ENCODE peak calls at places on chromosomes 6 and 20, in nine cellular contexts. S is stomach, Y is endothelial cell of umbilical vein, M is HepG2, J is HCT116, X is ovary, F is spleen, A is breast epithelium, Z is transverse colon. V is an unnamed sample. For H3K36me3, the result is how much of the 10 kb centered on the place peaks cover.

GRCh38 chr6:43723737-43724295 is 36.2 kb upstream of the MRPS18A start:
- DNase-seq in A (peak), X (peak), Z (peak), S (peak), Y (peak), J (peak), F (peak), M (peak), V (peak)

GRCh38 chr6:141443668-141444067 is 689.1 kb upstream of the GJE1 start:
- DNase-seq in S (no peak), M (no peak), Y (peak), F (no peak), J (no peak), Z (no peak), X (no peak), A (no peak), V (no peak)

GRCh38 chr6:100176321-100176950 is 182.4 kb upstream of the MCHR2 start:
- DNase-seq in X (no peak), Y (peak), J (peak), Z (no peak), A (no peak), M (peak), S (no peak), F (no peak), V (no peak)

GRCh38 chr20:56626367-56627121 is 2.6 kb upstream of the TFAP2C start:
- DNase-seq in S (no peak), J (peak), M (no peak), Z (peak), Y (no peak), X (no peak), F (no peak), A (no peak), V (no peak)

GRCh38 chr6:169667716-169668115 is 34.1 kb downstream of the WDR27 start:
- DNase-seq in S (no peak), X (no peak), F (no peak), J (no peak), Z (no peak), Y (no peak), A (no peak), M (no peak), V (no peak)

GRCh38 chr6:46376562-46376969 is 114.7 kb downstream of the RCAN2 start:
- DNase-seq in F (no peak), S (no peak), Z (no peak), J (no peak), A (no peak), M (no peak), X (no peak), Y (no peak), V (no peak)

GRCh38 chr6:71410681-71411080 is 122.1 kb downstream of the OGFRL1 start:
- DNase-seq in S (no peak), Z (no peak), Y (no peak), F (no peak), X (no peak), A (no peak), M (no peak), J (no peak), V (no peak)

GRCh38 chr20:856361-856775 is 22.9 kb downstream of the FAM110A start:
- DNase-seq in A (peak), X (no peak), J (peak), M (no peak), S (no peak), Y (no peak), F (no peak), Z (no peak), V (no peak)

GRCh38 chr6:156948807-156949206 is 171.6 kb downstream of the ARID1B start:
- DNase-seq in Y (peak), M (no peak), F (no peak), Z (no peak), J (peak), X (no peak), A (no peak), S (no peak), V (no peak)

GRCh38 chr6:31776961-31777666 is at the start of gene VWA7:
- DNase-seq in A (peak), Y (peak), Z (peak), J (peak), F (peak), S (peak), X (peak), M (peak), V (peak)

GRCh38 chr6:3194535-3195376 is 32.7 kb downstream of the TUBB2B start:
- DNase-seq in J (no peak), F (no peak), M (no peak), A (no peak), Z (no peak), X (no peak), S (no peak), Y (peak), V (no peak)

GRCh38 chr6:46733410-46733809 is 1.8 kb downstream of the PLA2G7 start:
- DNase-seq in F (no peak), M (no peak), X (no peak), A (no peak), J (no peak), Z (no peak), Y (no peak), S (no peak), V (no peak)

GRCh38 chr6:159101656-159102055 is 56.9 kb upstream of the TAGAP start:
- DNase-seq in S (no peak), A (no peak), Z (no peak), F (no peak), J (no peak), Y (no peak), X (no peak), M (no peak), V (no peak)

GRCh38 chr20:53677447-53678314 is 84.0 kb upstream of the ZNF217 start:
- DNase-seq in S (peak), A (no peak), Z (peak), X (no peak), M (peak), Y (peak), J (no peak), F (no peak), V (no peak)

GRCh38 chr20:57095426-57095825 is 171.0 kb downstream of the BMP7 start:
- DNase-seq in A (no peak), F (no peak), Y (no peak), M (no peak), Z (no peak), X (no peak), J (no peak), S (no peak), V (no peak)

GRCh38 chr6:48928937-48929336 is 534.1 kb downstream of the MMUT start:
- DNase-seq in J (no peak), X (no peak), F (no peak), S (no peak), Z (no peak), Y (no peak), M (no peak), A (no peak), V (no peak)

GRCh38 chr20:45343867-45344721 is 4.1 kb downstream of the SDC4 start:
- DNase-seq in Y (peak), F (no peak), A (peak), J (peak), X (no peak), S (peak), M (peak), Z (peak), V (peak)

GRCh38 chr6:39961178-39961577 is 26.9 kb upstream of the MOCS1 start:
- DNase-seq in Y (no peak), Z (no peak), S (no peak), A (no peak), M (no peak), X (peak), F (no peak), J (no peak), V (peak)

GRCh38 chr6:108714012-108714773 is 134.0 kb upstream of the ARMC2 start:
- DNase-seq in Y (no peak), F (no peak), Z (no peak), J (no peak), M (no peak), S (no peak), X (no peak), A (no peak), V (no peak)

GRCh38 chr6:7540595-7540994 is 876 bp upstream of the DSP start:
- DNase-seq in Z (no peak), F (no peak), A (peak), X (no peak), Y (no peak), J (no peak), S (peak), M (no peak), V (no peak)

GRCh38 chr20:13017883-13018535 is 9.2 kb downstream of the SPTLC3 start:
- DNase-seq in Y (no peak), F (no peak), Z (no peak), X (no peak), J (no peak), A (no peak), S (no peak), M (no peak), V (no peak)

GRCh38 chr20:32563311-32564272 is 21.5 kb downstream of the NOL4L start:
- DNase-seq in Y (no peak), J (no peak), X (no peak), F (no peak), Z (no peak), S (no peak), A (no peak), M (no peak), V (no peak)

GRCh38 chr6:98203170-98203806 is 631.1 kb upstream of the POU3F2 start:
- DNase-seq in A (no peak), S (no peak), Y (no peak), F (no peak), M (no peak), Z (no peak), J (no peak), X (no peak), V (no peak)

GRCh38 chr6:109073344-109074235 is 21.1 kb downstream of the SESN1 start:
- DNase-seq in X (no peak), S (no peak), Z (no peak), F (no peak), J (peak), M (peak), Y (peak), A (no peak), V (no peak)

GRCh38 chr6:162313922-162314660 is 413.5 kb downstream of the PRKN start:
- DNase-seq in J (no peak), Y (no peak), F (no peak), A (no peak), M (no peak), S (no peak), X (no peak), Z (no peak), V (no peak)

GRCh38 chr20:54526801-54527200 is 51.4 kb downstream of the DOK5 start:
- DNase-seq in F (no peak), A (no peak), Y (peak), X (no peak), S (no peak), Z (no peak), M (no peak), J (no peak), V (no peak)

GRCh38 chr6:156827382-156827781 is 50.2 kb downstream of the ARID1B start:
- DNase-seq in F (no peak), X (peak), A (no peak), M (no peak), J (no peak), Y (no peak), S (no peak), Z (no peak), V (no peak)

GRCh38 chr20:21127201-21127981 is 1.5 kb downstream of the KIZ start:
- DNase-seq in X (no peak), F (no peak), Y (no peak), J (no peak), A (no peak), Z (no peak), M (peak), S (no peak), V (no peak)

GRCh38 chr20:6026051-6026450 is 27.8 kb downstream of the LRRN4 start:
- DNase-seq in Y (no peak), Z (no peak), X (no peak), J (no peak), A (no peak), S (no peak), M (no peak), F (no peak), V (no peak)

GRCh38 chr6:96898241-96898851 is 655 bp upstream of the NDUFAF4 start:
- DNase-seq in X (no peak), Z (no peak), Y (peak), M (no peak), S (no peak), J (no peak), F (no peak), A (no peak), V (no peak)

GRCh38 chr6:77463881-77464867 is 883 bp upstream of the HTR1B start:
- DNase-seq in S (no peak), J (no peak), X (peak), M (no peak), Y (peak), Z (no peak), A (no peak), F (no peak), V (no peak)

GRCh38 chr6:98958791-98959190 is 11.0 kb upstream of the FBXL4 start:
- DNase-seq in F (no peak), M (no peak), Z (no peak), X (no peak), Y (peak), J (no peak), A (no peak), S (no peak), V (no peak)

GRCh38 chr6:148146717-148147116 is 195.9 kb upstream of the SASH1 start:
- DNase-seq in S (no peak), F (no peak), Y (peak), X (no peak), Z (no peak), A (no peak), M (no peak), J (peak), V (no peak)

GRCh38 chr6:44264154-44265002 is 973 bp downstream of the NFKBIE start:
- DNase-seq in X (no peak), Z (peak), F (peak), S (peak), M (no peak), Y (no peak), J (no peak), A (no peak), V (peak)

GRCh38 chr6:37936909-37937308 is 117.4 kb downstream of the ZFAND3 start:
- DNase-seq in S (no peak), F (no peak), M (no peak), J (no peak), Z (no peak), Y (peak), A (no peak), X (no peak), V (no peak)

GRCh38 chr6:37936150-37936549 is 116.6 kb downstream of the ZFAND3 start:
- DNase-seq in Y (no peak), Z (no peak), A (no peak), S (no peak), J (no peak), X (no peak), M (no peak), F (no peak), V (no peak)

GRCh38 chr6:37931076-37931465 is 111.5 kb downstream of the ZFAND3 start:
- DNase-seq in S (no peak), Z (no peak), F (no peak), Y (no peak), J (no peak), X (no peak), M (no peak), A (no peak), V (no peak)

GRCh38 chr6:37930288-37931075 is 111.0 kb downstream of the ZFAND3 start:
- DNase-seq in A (no peak), Z (no peak), M (peak), J (no peak), F (no peak), Y (no peak), S (no peak), X (no peak), V (no peak)

DNA sequence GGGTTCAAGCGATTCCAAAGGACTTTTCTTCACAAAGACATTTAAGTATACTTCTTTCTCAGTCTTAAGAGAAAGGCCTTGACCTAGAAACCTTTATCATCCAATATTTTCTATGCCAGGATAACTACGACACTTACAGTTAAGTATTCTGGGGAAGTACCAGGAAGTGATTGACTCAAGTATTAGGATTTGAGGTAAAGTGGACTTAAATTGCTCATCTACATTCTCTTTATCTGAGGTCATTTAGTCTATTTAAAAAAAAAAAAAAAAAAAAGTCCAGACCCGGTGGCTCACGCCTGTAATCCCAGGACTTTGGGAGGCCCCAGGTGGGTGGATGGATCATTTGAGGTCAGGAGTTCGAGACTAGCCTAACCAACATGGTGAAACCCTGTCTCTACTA is 114.7 kb downstream of the ZFAND3 start:
- DNase-seq in J (no peak), F (no peak), A (no peak), Y (no peak), S (no peak), Z (no peak), M (no peak), X (no peak), V (no peak)
- H3K27ac ChIP-seq in J (no peak), F (no peak), A (no peak), Y (no peak), S (no peak), Z (no peak), M (no peak), X (no peak), V (no peak)

DNA sequence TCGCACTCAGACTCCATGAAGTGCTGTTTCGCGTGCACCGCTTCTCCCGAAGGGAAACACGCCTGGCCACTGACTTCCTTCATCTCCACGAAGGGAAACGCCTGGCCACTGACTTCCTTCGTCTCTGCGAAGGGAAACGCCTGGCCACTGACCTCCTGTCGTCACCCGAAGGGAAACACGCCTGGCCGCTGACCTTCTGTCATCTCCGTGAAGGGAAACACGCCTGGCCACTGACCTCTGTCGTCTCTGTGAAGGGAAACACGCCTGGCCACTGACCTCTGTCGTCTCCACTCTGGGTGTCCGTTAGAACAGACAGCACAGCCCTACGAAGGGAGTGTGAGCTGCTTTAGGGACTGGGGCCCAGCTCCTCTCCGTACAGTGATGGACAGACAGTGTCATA is 17.1 kb upstream of the ADRM1 start:
- DNase-seq in A (peak), Z (no peak), F (peak), X (no peak), J (no peak), S (no peak), M (no peak), Y (peak), V (peak)
- H3K36me3 ChIP-seq in A (under half), Z (under half), F (half or more), X (under half), J (under half), S (half or more), M (half or more), Y (under half), V (half or more)

GRCh38 chr20:63520939-63521601 is 505 bp downstream of the PPDPF start:
- DNase-seq in J (no peak), F (peak), M (peak), A (peak), S (peak), Y (peak), X (peak), Z (peak), V (peak)

GRCh38 chr20:63522091-63522868 is 1.7 kb downstream of the PPDPF start:
- DNase-seq in J (no peak), A (no peak), M (no peak), Y (no peak), S (no peak), X (peak), Z (no peak), F (peak), V (no peak)

GRCh38 chr20:63521602-63522001 is 1.0 kb downstream of the PPDPF start:
- DNase-seq in F (peak), X (no peak), J (no peak), Y (no peak), Z (no peak), A (no peak), S (no peak), M (no peak), V (peak)

GRCh38 chr20:63525185-63525584 is 4.6 kb downstream of the PPDPF start:
- DNase-seq in S (no peak), M (no peak), Z (no peak), F (no peak), Y (no peak), J (no peak), X (no peak), A (no peak), V (no peak)

GRCh38 chr20:63522981-63523611 is 2.5 kb downstream of the PPDPF start:
- DNase-seq in F (peak), A (no peak), J (no peak), M (no peak), Y (no peak), S (no peak), Z (no peak), X (peak), V (no peak)
- TF ChIP-seq POLR2A in F (no peak), A (no peak), J (no peak), M (no peak), Y (no peak), S (no peak), Z (no peak), X (no peak), V (no peak)

GRCh38 chr20:46670228-46670584 is 18.9 kb upstream of the SLC13A3 start:
- DNase-seq in Z (no peak), A (no peak), X (no peak), J (no peak), F (no peak), Y (no peak), M (peak), S (no peak), V (no peak)
- H3K27ac ChIP-seq in Z (no peak), A (no peak), X (no peak), J (no peak), F (no peak), Y (no peak), M (peak), S (no peak), V (no peak)

GRCh38 chr6:36220211-36220610 is 23.7 kb downstream of the BRPF3 start:
- DNase-seq in M (no peak), F (no peak), A (no peak), S (no peak), Z (no peak), Y (no peak), X (no peak), J (no peak), V (no peak)

GRCh38 chr6:36222924-36223323 is 26.4 kb downstream of the BRPF3 start:
- DNase-seq in Z (peak), J (no peak), M (no peak), A (no peak), X (no peak), F (no peak), S (no peak), Y (no peak), V (no peak)

GRCh38 chr6:36216559-36216958 is 20.0 kb downstream of the BRPF3 start:
- DNase-seq in S (no peak), A (no peak), X (no peak), F (no peak), M (no peak), J (no peak), Z (peak), Y (peak), V (no peak)

GRCh38 chr6:36221674-36222073 is 25.1 kb downstream of the BRPF3 start:
- DNase-seq in Z (no peak), X (no peak), F (no peak), S (no peak), Y (no peak), M (no peak), A (no peak), J (no peak), V (no peak)

DNA sequence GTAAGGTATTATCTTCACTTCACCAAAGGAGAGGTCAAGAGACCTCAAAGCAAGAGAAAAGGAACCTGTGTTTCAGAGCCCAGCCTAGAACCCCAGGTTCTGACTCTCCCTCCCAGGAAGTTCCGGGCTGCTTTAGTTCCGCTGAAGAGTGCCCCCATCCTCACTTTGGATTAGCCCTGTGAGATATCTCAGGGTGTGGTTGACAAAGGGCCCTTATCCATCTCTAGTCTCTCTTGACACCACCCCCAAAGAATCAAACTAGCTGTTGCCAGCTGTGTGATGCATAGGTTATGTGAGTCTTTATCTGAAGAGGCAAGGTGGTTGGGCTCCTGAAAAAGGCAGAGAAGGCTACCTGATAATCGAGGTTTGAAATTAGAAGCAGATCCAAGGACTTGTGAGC is 20.6 kb downstream of the BRPF3 start:
- DNase-seq in M (no peak), A (no peak), Z (no peak), S (no peak), J (no peak), X (no peak), Y (no peak), F (no peak), V (no peak)
- H3K36me3 ChIP-seq in M (half or more), A (under half), Z (under half), S (half or more), J (under half), X (under half), Y (under half), F (half or more), V (under half)

GRCh38 chr6:41785689-41786450 is 1.6 kb upstream of the TOMM6 start:
- DNase-seq in J (no peak), S (no peak), Y (no peak), Z (peak), X (no peak), F (no peak), A (no peak), M (no peak), V (peak)

GRCh38 chr6:41787219-41787917 is at the start of gene TOMM6:
- DNase-seq in F (peak), A (peak), J (peak), X (peak), Z (peak), Y (peak), M (peak), S (peak), V (peak)

GRCh38 chr6:41785254-41785653 is 2.2 kb upstream of the TOMM6 start:
- DNase-seq in Z (no peak), M (no peak), A (no peak), F (peak), S (peak), Y (no peak), X (peak), J (no peak), V (no peak)

GRCh38 chr6:41784581-41785171 is 2.8 kb upstream of the TOMM6 start:
- DNase-seq in F (no peak), X (no peak), S (peak), Z (no peak), M (no peak), A (no peak), J (no peak), Y (no peak), V (no peak)

GRCh38 chr6:41786451-41787218 is 859 bp upstream of the TOMM6 start:
- DNase-seq in Z (peak), M (peak), F (peak), J (peak), X (peak), Y (peak), A (peak), S (peak), V (peak)
- TF ChIP-seq POLR2A in Z (peak), M (no peak), F (no peak), J (peak), X (peak), Y (peak), A (no peak), S (no peak), V (peak)

V was measured in heart left ventricle.